ENCODE peak calls at places on chromosome 3, in ten cellular contexts. U, P, N, Z, G, B, F, S, J and X are unnamed samples. For H3K36me3, the result is how much of the 10 kb centered on the place peaks cover.

GRCh38 chr3:139559541-139559940 is 20.0 kb upstream of the RBP1 start:
- DNase-seq in U (no peak), P (no peak), N (no peak), Z (no peak), G (no peak), B (no peak), F (no peak), S (no peak), J (no peak), X (no peak)

GRCh38 chr3:126908752-126909275 is 74.1 kb upstream of the PLXNA1 start:
- DNase-seq in U (no peak), P (no peak), N (no peak), Z (no peak), G (no peak), B (no peak), F (no peak), S (no peak), J (no peak), X (no peak)

GRCh38 chr3:49930922-49931321 is 1.3 kb upstream of the MON1A start:
- DNase-seq in U (no peak), P (no peak), N (no peak), Z (no peak), G (peak), B (no peak), F (peak), S (peak), J (no peak), X (peak)

GRCh38 chr3:182959474-182960350 is 20.6 kb downstream of the DCUN1D1 start:
- DNase-seq in U (no peak), P (no peak), N (no peak), Z (no peak), G (no peak), B (no peak), F (no peak), S (peak), J (no peak), X (no peak)

GRCh38 chr3:182795383-182795782 is 2.1 kb downstream of the ATP11B start:
- DNase-seq in U (no peak), P (no peak), N (peak), Z (peak), G (no peak), B (no peak), F (peak), S (no peak), J (peak), X (no peak)

GRCh38 chr3:156017636-156018035 is 102.7 kb upstream of the KCNAB1 start:
- DNase-seq in U (no peak), P (no peak), N (no peak), Z (no peak), G (no peak), B (no peak), F (no peak), S (no peak), J (no peak), X (no peak)

GRCh38 chr3:124513610-124513997 is 216.6 kb upstream of the UMPS start:
- DNase-seq in U (no peak), P (no peak), N (no peak), Z (no peak), G (peak), B (no peak), F (no peak), S (no peak), J (no peak), X (peak)

GRCh38 chr3:173892547-173892946 is 495.0 kb downstream of the NLGN1 start:
- DNase-seq in U (no peak), P (no peak), N (no peak), Z (no peak), G (no peak), B (no peak), F (no peak), S (no peak), J (no peak), X (no peak)

GRCh38 chr3:182527745-182528144 is 265.6 kb upstream of the ATP11B start:
- DNase-seq in U (no peak), P (no peak), N (no peak), Z (no peak), G (no peak), B (no peak), F (no peak), S (peak), J (no peak), X (no peak)

GRCh38 chr3:32963871-32964270 is 12.4 kb downstream of the CCR4 start:
- DNase-seq in U (no peak), P (no peak), N (no peak), Z (peak), G (no peak), B (no peak), F (no peak), S (no peak), J (no peak), X (no peak)

GRCh38 chr3:13066236-13066635 is 7.0 kb downstream of the IQSEC1 start:
- DNase-seq in U (no peak), P (no peak), N (no peak), Z (no peak), G (no peak), B (no peak), F (no peak), S (no peak), J (no peak), X (no peak)

GRCh38 chr3:13025090-13025489 is 48.1 kb downstream of the IQSEC1 start:
- DNase-seq in U (no peak), P (peak), N (no peak), Z (no peak), G (no peak), B (peak), F (no peak), S (no peak), J (no peak), X (no peak)

GRCh38 chr3:111070772-111071256 is 802 bp upstream of the NECTIN3 start:
- DNase-seq in U (no peak), P (no peak), N (peak), Z (peak), G (peak), B (no peak), F (no peak), S (no peak), J (peak), X (peak)

GRCh38 chr3:64508140-64508539 is 179.7 kb downstream of the ADAMTS9 start:
- DNase-seq in U (no peak), P (no peak), N (no peak), Z (no peak), G (no peak), B (no peak), F (no peak), S (no peak), J (no peak), X (no peak)

GRCh38 chr3:177569823-177570657 is 372.8 kb upstream of the TBL1XR1 start:
- DNase-seq in U (no peak), P (no peak), N (no peak), Z (no peak), G (no peak), B (no peak), F (no peak), S (no peak), J (no peak), X (no peak)

GRCh38 chr3:195892355-195893120 is 15.8 kb downstream of the TNK2 start:
- DNase-seq in U (no peak), P (no peak), N (no peak), Z (no peak), G (no peak), B (peak), F (peak), S (peak), J (no peak), X (peak)

GRCh38 chr3:197216914-197217313 is 81.5 kb downstream of the DLG1 start:
- DNase-seq in U (no peak), P (no peak), N (no peak), Z (no peak), G (no peak), B (no peak), F (no peak), S (no peak), J (no peak), X (no peak)

GRCh38 chr3:113258311-113258710 is 47.0 kb downstream of the BOC start:
- DNase-seq in U (no peak), P (no peak), N (no peak), Z (no peak), G (peak), B (no peak), F (no peak), S (no peak), J (no peak), X (peak)

GRCh38 chr3:114213669-114214541 is 23.5 kb downstream of the ZNF80 start:
- DNase-seq in U (no peak), P (no peak), N (peak), Z (peak), G (peak), B (peak), F (peak), S (peak), J (peak), X (no peak)

GRCh38 chr3:12706504-12707253 is 42.8 kb upstream of the RAF1 start:
- DNase-seq in U (peak), P (no peak), N (peak), Z (peak), G (peak), B (peak), F (peak), S (peak), J (peak), X (peak)

GRCh38 chr3:158911586-158911985 is 109.7 kb downstream of the MFSD1 start:
- DNase-seq in U (no peak), P (no peak), N (no peak), Z (no peak), G (no peak), B (no peak), F (no peak), S (no peak), J (no peak), X (no peak)

GRCh38 chr3:46406440-46406785 is 453 bp downstream of the CCR5AS start:
- DNase-seq in U (no peak), P (peak), N (no peak), Z (no peak), G (no peak), B (no peak), F (no peak), S (no peak), J (no peak), X (no peak)
- H3K4me3 ChIP-seq in U (no peak), P (peak), N (no peak), Z (no peak), G (no peak), B (no peak), F (no peak), S (no peak), J (no peak), X (no peak)

DNA sequence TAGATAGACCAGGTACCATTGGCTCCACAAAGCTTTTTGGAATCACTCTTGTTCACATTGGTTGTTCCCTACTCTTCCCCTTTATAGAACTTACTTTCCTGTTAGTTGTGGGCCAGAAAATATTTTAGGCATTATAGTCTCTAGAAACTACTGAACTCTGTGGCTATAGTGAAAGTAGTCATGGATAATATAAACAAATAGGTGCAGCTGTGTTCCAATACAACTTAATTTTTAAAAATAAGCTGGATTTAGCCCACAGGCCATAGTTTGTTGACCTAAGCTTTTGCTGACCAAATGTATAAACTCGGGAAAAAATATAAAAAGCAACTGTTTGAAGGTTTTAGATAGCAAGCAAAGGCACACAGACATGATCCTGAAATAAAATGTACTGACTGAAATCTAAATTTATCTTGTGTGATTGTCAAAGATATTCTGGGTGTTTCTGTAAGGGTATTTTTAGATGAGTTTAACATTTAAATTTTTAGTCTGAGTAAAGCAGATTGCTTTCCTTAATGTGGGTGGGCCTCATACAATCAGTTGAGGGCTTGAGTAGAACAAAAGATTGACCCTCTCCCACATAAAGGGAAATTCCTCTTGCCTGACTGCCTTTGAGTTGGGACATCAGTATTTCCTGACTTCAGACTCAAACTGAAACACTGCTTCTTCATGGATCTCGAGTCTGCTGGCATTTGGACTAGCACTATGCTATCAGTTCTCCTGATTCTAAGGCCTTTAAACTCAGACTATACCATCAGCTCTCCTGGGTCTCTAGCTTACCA is 13.2 kb downstream of the IQCB1 start:
- DNase-seq in U (no peak), P (no peak), N (no peak), Z (no peak), G (no peak), B (no peak), F (no peak), S (no peak), J (no peak), X (no peak)
- H3K36me3 ChIP-seq in U (under half), P (half or more), N (half or more), Z (half or more), G (under half), B (under half), F (under half), S (under half), J (under half), X (under half)

GRCh38 chr3:36678216-36679013 is 85.9 kb downstream of the DCLK3 start:
- DNase-seq in U (no peak), P (no peak), N (no peak), Z (no peak), G (no peak), B (no peak), F (no peak), S (no peak), J (no peak), X (no peak)
- H3K4me3 ChIP-seq in U (no peak), P (no peak), N (no peak), Z (no peak), G (no peak), B (no peak), F (no peak), S (no peak), J (no peak), X (no peak)

GRCh38 chr3:58117561-58118305 is 93.0 kb downstream of the DNASE1L3 start:
- DNase-seq in U (no peak), P (no peak), N (no peak), Z (no peak), G (no peak), B (no peak), F (no peak), S (no peak), J (no peak), X (no peak)
- H3K36me3 ChIP-seq in U (under half), P (under half), N (under half), Z (under half), G (under half), B (under half), F (under half), S (under half), J (under half), X (under half)